ENCODE peak calls at places on chromosome 3, in four cellular contexts. O is naive B cell; V is activated naive CD8-positive, alpha-beta T cell treated with anti-CD3 and anti-CD28 coated beads, Interleukin-2, amount 10 ng/mL, durations not matched to agents 7 days and 5 days; D is activated CD4-positive, alpha-beta T cell treated with anti-CD3 and anti-CD28 coated beads, Interleukin-2, amount 10 ng/mL, durations not matched to agents 7 days and 5 days. I is an unnamed sample.

GRCh38 chr3:1943395-1944118 is 155.1 kb upstream of the CNTN4 start:
- DNase-seq in O (no peak), V (no peak), D (no peak), I (no peak)

GRCh38 chr3:177882124-177882648 is 654.0 kb upstream of the KCNMB2 start:
- DNase-seq in O (no peak), V (no peak), D (no peak), I (no peak)

GRCh38 chr3:161800985-161801559 is 304.5 kb downstream of the OTOL1 start:
- DNase-seq in O (no peak), V (no peak), D (no peak), I (no peak)

GRCh38 chr3:147380271-147380995 is 25.9 kb downstream of the ZIC4 start:
- DNase-seq in O (no peak), V (no peak), D (no peak), I (no peak)

GRCh38 chr3:10341901-10342398 is 21.0 kb upstream of the SEC13 start:
- DNase-seq in O (no peak), V (no peak), D (no peak), I (no peak)

GRCh38 chr3:44476181-44476599 is 1.3 kb downstream of the ZNF445 start:
- DNase-seq in O (no peak), V (no peak), D (peak; percentile 30), I (peak; percentile 16)

GRCh38 chr3:176041812-176042211 is 1155.5 kb downstream of the TBL1XR1 start:
- DNase-seq in O (no peak), V (no peak), D (no peak), I (peak; percentile 16)

GRCh38 chr3:122305818-122306621 is 19.0 kb upstream of the CSTA start:
- DNase-seq in O (no peak), V (no peak), D (peak; percentile 10), I (no peak)

GRCh38 chr3:55191911-55192787 is 264.3 kb upstream of the LRTM1 start:
- DNase-seq in O (no peak), V (no peak), D (no peak), I (peak; percentile 99)

GRCh38 chr3:5260992-5261501 is 73.5 kb downstream of the EDEM1 start:
- DNase-seq in O (peak; percentile 17), V (no peak), D (no peak), I (no peak)

GRCh38 chr3:123297627-123297899 is 95.8 kb downstream of the SEC22A start:
- DNase-seq in O (no peak), V (no peak), D (no peak), I (no peak)

GRCh38 chr3:98573231-98573728 is 20.1 kb downstream of the CPOX start:
- DNase-seq in O (no peak), V (no peak), D (no peak), I (no peak)

I was measured in GM04503.